ENCODE peak calls at places on chromosomes 4 and X, in seven cellular contexts. One of them, this sample, is unnamed.

GRCh38 chr4:44861756-44862155 is 135.4 kb upstream of the GNPDA2 start:
- DNase-seq in type B pancreatic cell: no peak
- DNase-seq in GM06990: no peak
- DNase-seq in HFFc6: no peak
- DNase-seq in heart right ventricle: no peak
- DNase-seq in cardiac fibroblast: peak
- DNase-seq in adrenal gland: no peak
- DNase-seq in this sample: no peak

GRCh38 chrX:13952581-13952980 is 77.1 kb downstream of the GEMIN8 start:
- DNase-seq in heart right ventricle: no peak
- DNase-seq in adrenal gland: no peak
- DNase-seq in HFFc6: no peak
- DNase-seq in type B pancreatic cell: no peak
- DNase-seq in GM06990: no peak
- DNase-seq in cardiac fibroblast: no peak
- DNase-seq in this sample: no peak

GRCh38 chr4:85474818-85475630 is at the start of gene ARHGAP24:
- DNase-seq in GM06990: peak
- DNase-seq in adrenal gland: peak
- DNase-seq in heart right ventricle: peak
- DNase-seq in HFFc6: peak
- DNase-seq in type B pancreatic cell: peak
- DNase-seq in cardiac fibroblast: peak
- DNase-seq in this sample: peak

GRCh38 chr4:139392797-139393196 is 61.1 kb upstream of the RAB33B start:
- DNase-seq in GM06990: no peak
- DNase-seq in heart right ventricle: no peak
- DNase-seq in HFFc6: no peak
- DNase-seq in adrenal gland: no peak
- DNase-seq in type B pancreatic cell: no peak
- DNase-seq in cardiac fibroblast: no peak
- DNase-seq in this sample: no peak

GRCh38 chrX:21738145-21738949 is 19.6 kb downstream of the SMPX start:
- DNase-seq in GM06990: no peak
- DNase-seq in adrenal gland: no peak
- DNase-seq in HFFc6: no peak
- DNase-seq in cardiac fibroblast: no peak
- DNase-seq in heart right ventricle: no peak
- DNase-seq in type B pancreatic cell: no peak
- DNase-seq in this sample: no peak

GRCh38 chr4:184942447-184943425 is 75.6 kb upstream of the HELT start:
- DNase-seq in adrenal gland: no peak
- DNase-seq in type B pancreatic cell: peak
- DNase-seq in cardiac fibroblast: no peak
- DNase-seq in HFFc6: no peak
- DNase-seq in GM06990: no peak
- DNase-seq in heart right ventricle: no peak
- DNase-seq in this sample: no peak

GRCh38 chrX:9566150-9566621 is 101.3 kb downstream of the TBL1X start:
- DNase-seq in cardiac fibroblast: peak
- DNase-seq in heart right ventricle: peak
- DNase-seq in type B pancreatic cell: no peak
- DNase-seq in GM06990: no peak
- DNase-seq in adrenal gland: peak
- DNase-seq in HFFc6: peak
- DNase-seq in this sample: no peak

GRCh38 chr4:105145913-105146285 is 777 bp upstream of the TET2 start:
- DNase-seq in cardiac fibroblast: no peak
- DNase-seq in type B pancreatic cell: no peak
- DNase-seq in HFFc6: no peak
- DNase-seq in adrenal gland: peak
- DNase-seq in heart right ventricle: no peak
- DNase-seq in GM06990: peak
- DNase-seq in this sample: peak

GRCh38 chr4:132646186-132646585 is 502.9 kb upstream of the PCDH10 start:
- DNase-seq in adrenal gland: no peak
- DNase-seq in type B pancreatic cell: no peak
- DNase-seq in HFFc6: peak
- DNase-seq in heart right ventricle: no peak
- DNase-seq in cardiac fibroblast: no peak
- DNase-seq in GM06990: no peak
- DNase-seq in this sample: no peak

GRCh38 chrX:73289039-73289438 is 74.4 kb upstream of the NAP1L2 start:
- DNase-seq in cardiac fibroblast: no peak
- DNase-seq in GM06990: no peak
- DNase-seq in adrenal gland: no peak
- DNase-seq in HFFc6: no peak
- DNase-seq in type B pancreatic cell: no peak
- DNase-seq in heart right ventricle: no peak
- DNase-seq in this sample: no peak

GRCh38 chrX:33970028-33970932 is 161.8 kb downstream of the FAM47A start:
- DNase-seq in GM06990: no peak
- DNase-seq in adrenal gland: no peak
- DNase-seq in heart right ventricle: no peak
- DNase-seq in HFFc6: no peak
- DNase-seq in cardiac fibroblast: no peak
- DNase-seq in type B pancreatic cell: no peak
- DNase-seq in this sample: no peak

GRCh38 chr4:80062527-80062926 is 10.5 kb downstream of the ANTXR2 start:
- DNase-seq in type B pancreatic cell: no peak
- DNase-seq in cardiac fibroblast: no peak
- DNase-seq in heart right ventricle: no peak
- DNase-seq in GM06990: no peak
- DNase-seq in HFFc6: no peak
- DNase-seq in adrenal gland: no peak
- DNase-seq in this sample: no peak

GRCh38 chr4:76296421-76296820 is 10.1 kb upstream of the STBD1 start:
- DNase-seq in cardiac fibroblast: no peak
- DNase-seq in adrenal gland: no peak
- DNase-seq in GM06990: no peak
- DNase-seq in heart right ventricle: no peak
- DNase-seq in HFFc6: no peak
- DNase-seq in type B pancreatic cell: no peak
- DNase-seq in this sample: no peak

GRCh38 chrX:103175944-103176753 is 38.8 kb upstream of the BEX4 start:
- DNase-seq in GM06990: no peak
- DNase-seq in type B pancreatic cell: no peak
- DNase-seq in HFFc6: peak
- DNase-seq in heart right ventricle: peak
- DNase-seq in cardiac fibroblast: peak
- DNase-seq in adrenal gland: peak
- DNase-seq in this sample: no peak

GRCh38 chrX:63350551-63350950 is 581 bp downstream of the SPIN4 start:
- DNase-seq in heart right ventricle: no peak
- DNase-seq in type B pancreatic cell: no peak
- DNase-seq in GM06990: peak
- DNase-seq in cardiac fibroblast: peak
- DNase-seq in adrenal gland: no peak
- DNase-seq in HFFc6: no peak
- DNase-seq in this sample: peak

GRCh38 chr4:121656269-121656641 is 40.5 kb downstream of the ANXA5 start:
- DNase-seq in heart right ventricle: peak
- DNase-seq in cardiac fibroblast: peak
- DNase-seq in HFFc6: peak
- DNase-seq in type B pancreatic cell: no peak
- DNase-seq in GM06990: no peak
- DNase-seq in adrenal gland: peak
- DNase-seq in this sample: no peak

GRCh38 chr4:74018771-74019170 is 19.7 kb downstream of the CXCL3 start:
- DNase-seq in type B pancreatic cell: no peak
- DNase-seq in adrenal gland: no peak
- DNase-seq in heart right ventricle: no peak
- DNase-seq in HFFc6: no peak
- DNase-seq in GM06990: no peak
- DNase-seq in cardiac fibroblast: no peak
- DNase-seq in this sample: no peak
- TF ChIP-seq CTCF in type B pancreatic cell: no peak
- TF ChIP-seq CTCF in adrenal gland: no peak
- TF ChIP-seq CTCF in heart right ventricle: no peak
- TF ChIP-seq CTCF in HFFc6: no peak
- TF ChIP-seq CTCF in GM06990: no peak
- TF ChIP-seq CTCF in cardiac fibroblast: no peak
- TF ChIP-seq CTCF in this sample: no peak

DNA sequence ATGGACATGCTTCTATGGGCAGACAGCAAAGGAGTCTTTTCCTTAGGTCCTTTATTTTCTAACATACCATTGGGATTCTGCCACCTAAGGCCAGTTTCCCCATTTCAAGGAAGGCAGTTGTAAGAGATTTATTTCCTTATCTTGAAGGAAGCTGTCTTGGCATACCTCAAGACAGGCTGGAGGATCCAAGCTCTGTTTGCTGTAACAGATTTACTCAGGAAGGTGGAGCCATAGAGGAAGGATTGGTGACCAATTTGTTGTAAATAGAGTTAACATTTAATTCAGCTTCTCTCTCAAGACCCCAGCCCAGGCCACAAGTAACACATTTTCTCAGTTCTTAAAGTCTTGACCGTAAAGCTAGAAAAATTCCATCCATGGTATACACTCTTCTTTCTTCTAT is 131.6 kb upstream of the TENM3 start:
- DNase-seq in cardiac fibroblast: peak
- DNase-seq in heart right ventricle: no peak
- DNase-seq in HFFc6: no peak
- DNase-seq in adrenal gland: no peak
- DNase-seq in GM06990: no peak
- DNase-seq in type B pancreatic cell: no peak
- DNase-seq in this sample: no peak
- TF ChIP-seq CTCF in cardiac fibroblast: no peak
- TF ChIP-seq CTCF in heart right ventricle: no peak
- TF ChIP-seq CTCF in HFFc6: no peak
- TF ChIP-seq CTCF in adrenal gland: no peak
- TF ChIP-seq CTCF in GM06990: no peak
- TF ChIP-seq CTCF in type B pancreatic cell: no peak
- TF ChIP-seq CTCF in this sample: no peak

DNA sequence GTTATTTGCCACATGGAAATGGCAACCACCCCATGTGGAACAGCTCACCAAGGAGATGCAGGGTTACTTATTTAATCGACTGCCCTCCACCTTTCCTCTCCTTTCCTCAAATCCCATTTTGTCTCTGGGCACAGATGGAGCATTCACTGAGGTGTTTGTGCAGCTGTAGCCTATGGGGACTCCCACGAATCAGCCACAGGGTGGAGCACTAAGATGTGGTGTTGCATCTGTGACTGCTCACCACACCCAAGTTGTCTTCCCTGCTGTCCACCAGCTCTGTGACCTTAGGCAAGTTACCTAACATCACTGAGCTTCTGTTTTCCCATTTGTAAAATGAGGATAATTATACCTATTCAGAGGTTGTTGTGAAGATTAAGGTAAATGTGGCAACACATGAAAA is 252.4 kb upstream of the CPEB2 start:
- DNase-seq in heart right ventricle: peak
- DNase-seq in cardiac fibroblast: peak
- DNase-seq in adrenal gland: no peak
- DNase-seq in HFFc6: no peak
- DNase-seq in GM06990: no peak
- DNase-seq in type B pancreatic cell: no peak
- DNase-seq in this sample: no peak
- TF ChIP-seq CTCF in heart right ventricle: no peak
- TF ChIP-seq CTCF in cardiac fibroblast: peak
- TF ChIP-seq CTCF in adrenal gland: no peak
- TF ChIP-seq CTCF in HFFc6: no peak
- TF ChIP-seq CTCF in GM06990: peak
- TF ChIP-seq CTCF in type B pancreatic cell: peak
- TF ChIP-seq CTCF in this sample: no peak

DNA sequence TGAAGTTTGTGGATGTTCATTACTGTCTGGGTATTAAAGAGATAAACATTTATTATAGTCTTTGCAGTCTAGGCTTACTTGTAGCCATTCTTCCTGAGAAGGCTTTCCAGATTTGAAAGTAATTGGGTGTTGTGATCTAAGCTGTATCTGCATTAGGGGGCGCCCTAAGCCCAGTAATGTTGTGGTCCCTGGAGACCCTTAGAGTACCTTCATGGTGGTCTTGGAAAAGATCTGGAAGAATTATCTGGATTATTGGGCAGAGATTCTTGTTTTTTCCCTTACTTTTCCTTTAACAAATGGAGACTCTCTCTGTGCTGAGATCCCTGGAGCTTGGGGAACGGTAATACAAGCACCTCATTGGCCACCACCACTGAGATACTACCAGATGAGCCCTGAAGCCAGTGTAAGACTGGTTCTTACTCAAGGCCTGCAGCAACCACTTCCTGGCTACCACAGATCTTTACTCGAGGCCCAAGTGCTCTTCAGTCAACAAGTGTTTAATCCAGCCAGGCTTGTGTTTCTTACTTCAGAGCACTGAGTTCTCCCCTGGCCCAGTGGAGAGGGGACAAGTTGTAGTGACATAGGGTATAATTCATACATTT is 63.1 kb downstream of the RTL3 start:
- DNase-seq in heart right ventricle: no peak
- DNase-seq in type B pancreatic cell: no peak
- DNase-seq in cardiac fibroblast: peak
- DNase-seq in HFFc6: no peak
- DNase-seq in adrenal gland: no peak
- DNase-seq in GM06990: no peak
- DNase-seq in this sample: no peak
- TF ChIP-seq CTCF in heart right ventricle: no peak
- TF ChIP-seq CTCF in type B pancreatic cell: peak
- TF ChIP-seq CTCF in cardiac fibroblast: peak
- TF ChIP-seq CTCF in HFFc6: peak
- TF ChIP-seq CTCF in adrenal gland: no peak
- TF ChIP-seq CTCF in GM06990: peak
- TF ChIP-seq CTCF in this sample: no peak